ENCODE peak calls at places on chromosome 17, in ten cellular contexts. R is uterus; P is CD8-positive, alpha-beta memory T cell; J is mesendoderm; M is esophagus squamous epithelium; G is IMR-90; X is transverse colon; B is thoracic aorta; U is Peyer's patch; D is osteoblast. Z is an unnamed sample. For H3K36me3, the result is how much of the 10 kb centered on the place peaks cover.

GRCh38 chr17:74368341-74369152 is 1.2 kb downstream of the GPR142 start:
- DNase-seq in R (peak), P (peak), J (peak), M (peak), G (peak), X (peak), B (no peak), U (peak), D (peak), Z (peak)

GRCh38 chr17:18917506-18918032 is 34.4 kb upstream of the SLC5A10 start:
- DNase-seq in R (no peak), P (no peak), J (no peak), M (no peak), G (no peak), X (no peak), B (no peak), U (no peak), D (no peak), Z (no peak)

GRCh38 chr17:56173958-56174357 is 20.7 kb downstream of the ANKFN1 start:
- DNase-seq in R (no peak), P (no peak), J (peak), M (no peak), G (no peak), X (no peak), B (no peak), U (no peak), D (no peak), Z (no peak)

GRCh38 chr17:51585514-51586104 is 325.3 kb downstream of the UTP18 start:
- DNase-seq in R (no peak), P (no peak), J (peak), M (no peak), G (no peak), X (peak), B (no peak), U (no peak), D (no peak), Z (peak)

GRCh38 chr17:40224707-40225092 is 5.6 kb downstream of the WIPF2 start:
- DNase-seq in R (no peak), P (no peak), J (no peak), M (no peak), G (peak), X (no peak), B (peak), U (no peak), D (no peak), Z (no peak)

GRCh38 chr17:17840751-17841591 is 4.2 kb upstream of the SREBF1 start:
- DNase-seq in R (no peak), P (no peak), J (peak), M (no peak), G (peak), X (no peak), B (no peak), U (no peak), D (peak), Z (peak)

GRCh38 chr17:63442549-63443035 is 3.5 kb downstream of the CYB561 start:
- DNase-seq in R (no peak), P (no peak), J (peak), M (no peak), G (no peak), X (no peak), B (no peak), U (peak), D (peak), Z (peak)

GRCh38 chr17:39270923-39271322 is 45.2 kb upstream of the STAC2 start:
- DNase-seq in R (no peak), P (no peak), J (peak), M (no peak), G (peak), X (no peak), B (no peak), U (no peak), D (peak), Z (peak)

GRCh38 chr17:73541111-73541510 is 103.1 kb downstream of the SDK2 start:
- DNase-seq in R (no peak), P (no peak), J (no peak), M (no peak), G (no peak), X (no peak), B (no peak), U (no peak), D (peak), Z (no peak)

GRCh38 chr17:72566671-72567484 is 446.1 kb downstream of the SOX9 start:
- DNase-seq in R (no peak), P (no peak), J (no peak), M (no peak), G (no peak), X (no peak), B (no peak), U (no peak), D (peak), Z (no peak)

GRCh38 chr17:21493993-21494392 is 117.8 kb downstream of the KCNJ12 start:
- DNase-seq in R (no peak), P (no peak), J (no peak), M (no peak), G (no peak), X (no peak), B (no peak), U (no peak), D (no peak), Z (no peak)

GRCh38 chr17:285751-286422 is 66.7 kb downstream of the RPH3AL start:
- DNase-seq in R (peak), P (no peak), J (no peak), M (no peak), G (no peak), X (no peak), B (no peak), U (no peak), D (peak), Z (peak)

GRCh38 chr17:7587831-7588230 is 2.1 kb downstream of the SOX15 start:
- DNase-seq in R (peak), P (no peak), J (no peak), M (no peak), G (no peak), X (no peak), B (no peak), U (no peak), D (peak), Z (no peak)

GRCh38 chr17:38885044-38885727 is 15.3 kb downstream of the LASP1 start:
- DNase-seq in R (no peak), P (no peak), J (no peak), M (no peak), G (no peak), X (peak), B (no peak), U (peak), D (peak), Z (no peak)

GRCh38 chr17:51056813-51057510 is 63.7 kb downstream of the SPAG9 start:
- DNase-seq in R (peak), P (no peak), J (peak), M (no peak), G (peak), X (no peak), B (no peak), U (no peak), D (peak), Z (peak)

GRCh38 chr17:76025294-76025693 is 1.8 kb downstream of the EVPL start:
- DNase-seq in R (no peak), P (no peak), J (no peak), M (no peak), G (no peak), X (no peak), B (no peak), U (no peak), D (no peak), Z (no peak)

GRCh38 chr17:44170499-44171201 is at the start of gene ASB16:
- DNase-seq in R (no peak), P (no peak), J (peak), M (no peak), G (peak), X (no peak), B (no peak), U (no peak), D (peak), Z (peak)

GRCh38 chr17:12231027-12231682 is 210.5 kb downstream of the MAP2K4 start:
- DNase-seq in R (no peak), P (no peak), J (peak), M (no peak), G (peak), X (no peak), B (peak), U (no peak), D (no peak), Z (no peak)

GRCh38 chr17:64771980-64772844 is 110.1 kb upstream of the SMURF2 start:
- DNase-seq in R (no peak), P (no peak), J (no peak), M (no peak), G (no peak), X (no peak), B (no peak), U (no peak), D (no peak), Z (peak)

GRCh38 chr17:38542286-38542685 is 63.5 kb downstream of the SRCIN1 start:
- DNase-seq in R (no peak), P (no peak), J (no peak), M (no peak), G (no peak), X (no peak), B (no peak), U (peak), D (peak), Z (no peak)

GRCh38 chr17:63540581-63540980 is 9.7 kb upstream of the DCAF7 start:
- DNase-seq in R (no peak), P (no peak), J (no peak), M (no peak), G (no peak), X (no peak), B (no peak), U (no peak), D (peak), Z (peak)

GRCh38 chr17:17535957-17536356 is 39.8 kb upstream of the RASD1 start:
- DNase-seq in R (peak), P (no peak), J (no peak), M (no peak), G (peak), X (peak), B (peak), U (no peak), D (peak), Z (no peak)

GRCh38 chr17:31997005-31997404 is 10.2 kb upstream of the LRRC37B start:
- DNase-seq in R (no peak), P (no peak), J (no peak), M (no peak), G (no peak), X (no peak), B (no peak), U (no peak), D (no peak), Z (no peak)
- H3K36me3 ChIP-seq in R (under half), P (under half), J (under half), M (half or more), G (under half), X (half or more), B (under half), U (under half), D (half or more), Z (under half)

DNA sequence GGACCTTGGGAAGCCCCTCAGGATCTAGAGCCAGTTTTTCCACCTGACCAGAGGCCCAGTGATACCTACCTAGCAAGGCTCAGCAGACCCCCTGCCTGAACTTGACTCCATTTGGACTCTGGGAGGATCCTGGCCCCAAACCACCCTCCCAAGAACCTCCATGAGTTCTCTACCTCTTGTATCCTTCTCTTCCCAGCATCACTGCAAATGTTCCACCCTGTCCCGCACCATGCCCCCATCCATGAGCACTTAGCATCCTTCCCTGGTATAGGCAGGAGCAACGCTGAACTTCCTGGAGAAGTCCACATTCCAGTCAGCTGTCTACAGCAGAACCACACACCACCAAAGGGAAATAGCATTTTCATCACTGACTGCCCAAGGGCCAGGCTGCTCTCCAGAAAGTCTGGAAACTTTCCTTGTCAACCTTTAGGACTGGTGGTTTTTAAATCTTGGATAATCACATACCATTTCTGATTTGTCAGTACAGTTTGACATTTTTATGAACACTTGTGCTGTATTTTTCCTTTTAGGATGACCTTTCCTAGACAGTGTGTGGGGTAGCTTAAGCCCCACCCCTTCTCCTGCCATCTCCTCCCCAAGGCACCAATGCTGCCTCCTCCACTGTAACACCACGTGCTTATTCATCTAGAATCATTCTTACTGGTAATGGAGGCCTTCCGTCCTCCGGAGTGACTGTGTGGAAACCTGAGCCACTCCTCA is 13.9 kb downstream of the EIF4A3 start:
- DNase-seq in R (no peak), P (no peak), J (no peak), M (no peak), G (no peak), X (no peak), B (no peak), U (no peak), D (no peak), Z (no peak)
- H3K36me3 ChIP-seq in R (under half), P (under half), J (under half), M (half or more), G (under half), X (under half), B (under half), U (under half), D (under half), Z (under half)

GRCh38 chr17:82788206-82789001 is 36.5 kb downstream of the TBCD start:
- DNase-seq in R (no peak), P (no peak), J (no peak), M (no peak), G (no peak), X (no peak), B (no peak), U (no peak), D (peak), Z (no peak)
- H3K36me3 ChIP-seq in R (under half), P (under half), J (under half), M (under half), G (under half), X (under half), B (under half), U (under half), D (under half), Z (under half)

GRCh38 chr17:69592692-69593350 is 178.3 kb downstream of the MAP2K6 start:
- DNase-seq in R (no peak), P (no peak), J (no peak), M (no peak), G (peak), X (no peak), B (no peak), U (no peak), D (no peak), Z (no peak)
- H3K36me3 ChIP-seq in R (under half), P (under half), J (under half), M (under half), G (under half), X (under half), B (under half), U (under half), D (under half), Z (under half)

DNA sequence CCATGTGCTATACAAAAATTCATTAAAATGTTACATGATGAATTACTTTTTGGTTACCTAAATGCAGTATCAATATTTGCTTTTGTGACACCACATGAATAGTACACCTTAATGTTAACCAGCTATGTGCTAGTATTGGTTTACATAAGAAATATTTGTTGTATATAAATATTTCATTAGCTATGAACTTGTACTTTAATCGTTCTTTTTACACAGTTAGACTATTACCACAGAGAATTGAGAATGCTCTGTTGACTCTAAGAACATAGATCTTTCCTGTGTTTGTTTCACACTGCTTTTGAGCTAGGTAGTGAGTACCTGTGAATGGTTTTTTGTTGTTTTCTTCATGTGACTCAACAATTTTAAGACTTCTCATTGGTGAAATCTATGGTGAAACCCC is 93.4 kb downstream of the KANSL1 start:
- DNase-seq in R (no peak), P (no peak), J (no peak), M (no peak), G (no peak), X (no peak), B (no peak), U (no peak), D (no peak), Z (no peak)
- H3K36me3 ChIP-seq in R (under half), P (under half), J (under half), M (under half), G (under half), X (under half), B (under half), U (under half), D (under half), Z (under half)

GRCh38 chr17:81103379-81103778 is 61.9 kb upstream of the PVALEF start:
- DNase-seq in R (no peak), P (no peak), J (no peak), M (no peak), G (no peak), X (no peak), B (no peak), U (no peak), D (no peak), Z (peak)
- H3K36me3 ChIP-seq in R (under half), P (under half), J (under half), M (half or more), G (under half), X (under half), B (under half), U (under half), D (under half), Z (under half)

GRCh38 chr17:67145406-67145805 is 99.6 kb downstream of the HELZ start:
- DNase-seq in R (no peak), P (no peak), J (no peak), M (no peak), G (no peak), X (no peak), B (no peak), U (no peak), D (no peak), Z (no peak)
- H3K36me3 ChIP-seq in R (under half), P (under half), J (under half), M (half or more), G (under half), X (half or more), B (under half), U (under half), D (under half), Z (under half)

GRCh38 chr17:82475458-82475857 is 16.9 kb downstream of the NARF start:
- DNase-seq in R (no peak), P (no peak), J (no peak), M (no peak), G (no peak), X (no peak), B (no peak), U (no peak), D (no peak), Z (no peak)

GRCh38 chr17:82479602-82480001 is 21.1 kb downstream of the NARF start:
- DNase-seq in R (no peak), P (no peak), J (no peak), M (no peak), G (no peak), X (no peak), B (no peak), U (no peak), D (peak), Z (no peak)

GRCh38 chr17:82483204-82483660 is 24.7 kb downstream of the NARF start:
- DNase-seq in R (no peak), P (no peak), J (no peak), M (no peak), G (no peak), X (no peak), B (no peak), U (no peak), D (peak), Z (no peak)

GRCh38 chr17:82480345-82480744 is 21.8 kb downstream of the NARF start:
- DNase-seq in R (no peak), P (no peak), J (no peak), M (no peak), G (no peak), X (no peak), B (no peak), U (no peak), D (peak), Z (no peak)

GRCh38 chr17:82477934-82478333 is 19.4 kb downstream of the NARF start:
- DNase-seq in R (no peak), P (no peak), J (no peak), M (no peak), G (no peak), X (no peak), B (no peak), U (no peak), D (peak), Z (no peak)
- H3K36me3 ChIP-seq in R (under half), P (under half), J (under half), M (half or more), G (half or more), X (under half), B (half or more), U (under half), D (under half), Z (under half)

GRCh38 chr17:10089221-10089799 is 109.1 kb downstream of the GAS7 start:
- DNase-seq in R (peak), P (no peak), J (no peak), M (no peak), G (peak), X (no peak), B (no peak), U (no peak), D (no peak), Z (no peak)

GRCh38 chr17:10096556-10096955 is 101.8 kb downstream of the GAS7 start:
- DNase-seq in R (no peak), P (no peak), J (no peak), M (no peak), G (no peak), X (no peak), B (no peak), U (no peak), D (peak), Z (no peak)

GRCh38 chr17:10091051-10091450 is 107.4 kb downstream of the GAS7 start:
- DNase-seq in R (no peak), P (no peak), J (no peak), M (no peak), G (no peak), X (no peak), B (no peak), U (no peak), D (no peak), Z (no peak)

GRCh38 chr17:10094806-10095205 is 103.6 kb downstream of the GAS7 start:
- DNase-seq in R (peak), P (no peak), J (no peak), M (no peak), G (no peak), X (no peak), B (no peak), U (no peak), D (no peak), Z (no peak)

DNA sequence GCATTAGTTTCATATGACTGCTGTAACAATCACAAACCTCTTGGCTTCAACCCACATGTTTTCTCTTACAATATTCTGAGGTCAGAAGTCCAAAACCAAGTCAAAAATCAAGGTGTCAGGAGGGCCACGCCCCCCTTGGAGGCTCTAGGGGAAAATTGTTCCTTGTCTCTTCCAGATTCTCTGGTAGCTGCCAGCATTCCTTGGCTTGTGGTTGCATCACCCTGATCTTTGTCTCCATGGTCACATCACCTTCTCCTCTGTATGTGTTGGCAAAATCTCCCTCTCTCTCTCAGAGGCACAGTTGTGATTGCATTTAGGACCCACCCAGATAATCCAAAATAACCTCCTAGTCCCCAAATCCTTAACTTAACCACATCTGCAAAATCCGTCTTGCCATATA is 105.8 kb downstream of the GAS7 start:
- DNase-seq in R (no peak), P (no peak), J (no peak), M (no peak), G (no peak), X (no peak), B (no peak), U (no peak), D (no peak), Z (no peak)
- H3K36me3 ChIP-seq in R (under half), P (under half), J (under half), M (under half), G (under half), X (under half), B (under half), U (under half), D (under half), Z (under half)

Z was measured in H7.